ENCODE peak calls at places on chromosomes 7 and 10, in seven cellular contexts. V, C, E, Q, T, F and Z are unnamed samples.

GRCh38 chr7:122688385-122688998 is 10.4 kb downstream of the RNF133 start:
- DNase-seq in V (no peak), C (no peak), E (no peak), Q (no peak), T (no peak), F (no peak), Z (no peak)

GRCh38 chr7:134552105-134552504 is 3.2 kb downstream of the AKR1B15 start:
- DNase-seq in V (no peak), C (no peak), E (peak), Q (no peak), T (no peak), F (peak), Z (peak)

GRCh38 chr7:131524699-131525098 is 31.7 kb downstream of the PODXL start:
- DNase-seq in V (no peak), C (no peak), E (no peak), Q (no peak), T (no peak), F (no peak), Z (no peak)

GRCh38 chr10:43053825-43054224 is 23.0 kb upstream of the RET start:
- DNase-seq in V (no peak), C (no peak), E (no peak), Q (no peak), T (no peak), F (no peak), Z (no peak)

GRCh38 chr7:13047061-13047460 is 359.6 kb downstream of the ARL4A start:
- DNase-seq in V (no peak), C (no peak), E (no peak), Q (no peak), T (no peak), F (peak), Z (no peak)

GRCh38 chr10:673492-673891 is 16.0 kb downstream of the DIP2C start:
- DNase-seq in V (no peak), C (no peak), E (no peak), Q (no peak), T (no peak), F (no peak), Z (no peak)

GRCh38 chr10:78805176-78805575 is 263.6 kb upstream of the ZMIZ1 start:
- DNase-seq in V (no peak), C (no peak), E (no peak), Q (peak), T (no peak), F (peak), Z (peak)

GRCh38 chr7:101688183-101688831 is 59.2 kb upstream of the MYL10 start:
- DNase-seq in V (peak), C (peak), E (peak), Q (peak), T (peak), F (peak), Z (peak)

GRCh38 chr10:12483996-12484944 is 134.9 kb downstream of the CAMK1D start:
- DNase-seq in V (no peak), C (no peak), E (no peak), Q (no peak), T (no peak), F (no peak), Z (no peak)

GRCh38 chr10:62637249-62638061 is 167.1 kb upstream of the ADO start:
- DNase-seq in V (no peak), C (no peak), E (no peak), Q (peak), T (no peak), F (no peak), Z (peak)

GRCh38 chr7:21077602-21078001 is 290.9 kb upstream of the SP8 start:
- DNase-seq in V (no peak), C (no peak), E (no peak), Q (no peak), T (no peak), F (no peak), Z (no peak)

GRCh38 chr7:98399903-98400537 is 870 bp downstream of the BAIAP2L1 start:
- DNase-seq in V (peak), C (peak), E (peak), Q (peak), T (peak), F (peak), Z (peak)

GRCh38 chr10:79375321-79376077 is 28.2 kb downstream of the PPIF start:
- DNase-seq in V (peak), C (no peak), E (peak), Q (peak), T (no peak), F (peak), Z (peak)

GRCh38 chr7:129610709-129611245 is 743 bp upstream of the NRF1 start:
- DNase-seq in V (no peak), C (peak), E (no peak), Q (no peak), T (no peak), F (peak), Z (no peak)

GRCh38 chr7:142714375-142714774 is 34.9 kb upstream of the PRSS1 start:
- DNase-seq in V (no peak), C (no peak), E (no peak), Q (no peak), T (no peak), F (no peak), Z (no peak)

GRCh38 chr10:127132434-127132833 is 64.0 kb downstream of the INSYN2A start:
- DNase-seq in V (no peak), C (no peak), E (no peak), Q (no peak), T (no peak), F (no peak), Z (no peak)

GRCh38 chr10:27223964-27224363 is 16.6 kb downstream of the ACBD5 start:
- DNase-seq in V (no peak), C (no peak), E (peak), Q (peak), T (peak), F (peak), Z (peak)

GRCh38 chr10:70575486-70575873 is 27.1 kb downstream of the PRF1 start:
- DNase-seq in V (no peak), C (no peak), E (no peak), Q (no peak), T (no peak), F (no peak), Z (no peak)

DNA sequence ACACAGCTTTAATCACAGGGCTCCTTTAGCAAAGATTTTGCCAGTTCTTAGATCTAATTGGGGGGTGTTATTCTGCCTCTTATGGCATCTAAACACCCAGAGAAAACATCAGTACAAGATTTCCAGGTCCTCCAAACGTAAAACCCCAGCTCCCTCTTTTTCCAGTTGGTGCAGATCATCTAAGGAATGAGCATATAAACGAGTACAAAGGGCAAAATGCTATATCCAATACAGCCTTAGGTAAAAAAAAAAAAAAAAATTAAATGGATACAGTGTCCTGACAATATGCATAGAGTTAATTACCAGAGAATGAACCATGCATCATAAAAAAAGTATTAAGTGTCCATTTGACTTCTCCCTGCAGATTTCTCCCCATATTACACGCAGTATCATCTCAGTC is 50.3 kb downstream of the CCDC6 start:
- DNase-seq in V (no peak), C (no peak), E (no peak), Q (no peak), T (no peak), F (no peak), Z (no peak)
- H2BK5ac ChIP-seq in V (no peak), C (no peak), E (no peak), Q (no peak), T (no peak), F (no peak), Z (no peak)

DNA sequence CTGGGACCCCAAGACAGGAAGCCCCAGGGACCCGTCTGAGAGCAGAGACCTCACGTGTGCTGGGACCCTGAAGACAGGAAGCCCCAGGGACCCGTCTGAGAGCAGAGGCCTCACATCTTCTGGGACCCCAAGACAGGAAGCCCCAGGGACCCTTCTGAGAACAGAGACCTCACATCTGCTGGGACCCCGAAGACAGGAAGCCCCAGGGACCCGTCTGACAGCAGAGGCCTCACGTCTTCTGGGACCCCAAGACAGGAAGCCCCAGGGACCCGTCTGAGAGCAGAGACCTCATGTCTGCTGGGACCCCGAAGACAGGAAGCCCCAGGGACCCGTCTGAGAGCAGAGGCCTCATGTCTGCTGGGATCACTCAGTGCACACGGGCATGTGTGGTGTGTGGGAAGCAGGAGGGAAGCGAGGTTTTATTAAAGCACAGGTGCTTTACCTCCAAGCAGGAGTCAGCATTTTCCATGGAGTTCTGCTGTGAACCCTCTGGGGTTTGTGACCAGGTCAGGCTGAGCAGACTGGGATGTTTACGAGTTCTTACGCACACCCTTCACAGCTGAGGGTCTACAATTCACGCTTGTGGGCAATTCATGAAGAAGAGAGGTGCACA is 590.6 kb downstream of the DNAJB6 start:
- DNase-seq in V (no peak), C (no peak), E (no peak), Q (no peak), T (no peak), F (no peak), Z (no peak)
- H2BK5ac ChIP-seq in V (no peak), C (no peak), E (no peak), Q (no peak), T (no peak), F (no peak), Z (no peak)

DNA sequence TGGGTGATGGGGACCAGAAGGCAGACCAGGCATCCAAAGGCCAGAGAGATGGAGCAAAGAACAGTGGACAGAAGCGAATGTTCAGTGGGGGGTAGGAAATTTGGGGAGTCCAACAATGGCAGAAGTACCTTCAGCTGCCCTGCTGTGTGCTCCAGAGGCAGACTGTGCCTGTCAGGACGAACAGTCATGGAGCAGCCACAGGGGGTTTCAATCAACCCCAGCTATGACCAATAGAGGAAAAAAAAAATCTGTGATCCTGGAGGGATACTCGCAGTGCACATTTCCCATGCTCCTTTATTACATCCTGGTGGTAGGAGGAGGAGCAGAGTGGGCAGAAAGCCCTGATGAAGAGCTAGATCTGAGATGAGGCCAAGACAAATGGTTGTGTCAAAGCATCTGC is 201.7 kb downstream of the GRID1 start:
- DNase-seq in V (no peak), C (no peak), E (no peak), Q (no peak), T (no peak), F (no peak), Z (no peak)
- H2BK5ac ChIP-seq in V (no peak), C (no peak), E (no peak), Q (no peak), T (no peak), F (no peak), Z (no peak)

GRCh38 chr10:114623155-114623554 is 34.9 kb downstream of the ABLIM1 start:
- DNase-seq in V (no peak), C (no peak), E (no peak), Q (no peak), T (no peak), F (no peak), Z (no peak)
- H2BK5ac ChIP-seq in V (peak), C (no peak), E (no peak), Q (peak), T (no peak), F (no peak), Z (peak)

DNA sequence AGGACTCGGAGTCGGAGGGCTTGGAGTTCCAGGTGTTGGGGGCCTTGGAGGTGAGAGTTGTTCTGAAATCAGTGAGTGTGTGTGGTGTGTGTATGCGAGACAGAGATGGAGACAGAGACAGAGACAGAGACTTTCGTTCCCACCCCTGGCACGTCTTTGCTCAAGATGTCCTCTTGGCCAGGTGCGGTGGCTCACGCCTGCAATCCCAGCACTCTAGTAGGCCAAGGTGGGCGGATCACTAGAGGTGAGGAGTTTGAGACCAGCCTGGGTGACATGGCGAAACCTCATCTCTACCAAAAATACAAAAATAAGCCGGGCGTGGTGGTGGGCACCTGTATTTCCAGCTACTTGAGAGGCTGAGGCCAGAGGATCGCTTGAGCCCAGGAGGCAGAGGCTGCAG is 20.0 kb upstream of the LIMK1 start:
- DNase-seq in V (no peak), C (no peak), E (no peak), Q (no peak), T (no peak), F (no peak), Z (no peak)
- H2BK5ac ChIP-seq in V (no peak), C (no peak), E (no peak), Q (no peak), T (no peak), F (no peak), Z (no peak)

GRCh38 chr10:18561861-18562551 is 89.4 kb downstream of the NSUN6 start:
- DNase-seq in V (no peak), C (no peak), E (no peak), Q (no peak), T (no peak), F (peak), Z (no peak)
- H2BK5ac ChIP-seq in V (no peak), C (no peak), E (no peak), Q (no peak), T (no peak), F (no peak), Z (peak)

GRCh38 chr10:46301056-46301645 is 14.4 kb downstream of the ANTXRL start:
- DNase-seq in V (peak), C (no peak), E (no peak), Q (no peak), T (no peak), F (no peak), Z (no peak)
- H2BK5ac ChIP-seq in V (no peak), C (no peak), E (no peak), Q (no peak), T (no peak), F (no peak), Z (no peak)

GRCh38 chr10:122158362-122158761 is 112.7 kb upstream of the BTBD16 start:
- DNase-seq in V (no peak), C (no peak), E (no peak), Q (no peak), T (no peak), F (no peak), Z (no peak)
- H2BK5ac ChIP-seq in V (no peak), C (no peak), E (no peak), Q (no peak), T (no peak), F (no peak), Z (no peak)

DNA sequence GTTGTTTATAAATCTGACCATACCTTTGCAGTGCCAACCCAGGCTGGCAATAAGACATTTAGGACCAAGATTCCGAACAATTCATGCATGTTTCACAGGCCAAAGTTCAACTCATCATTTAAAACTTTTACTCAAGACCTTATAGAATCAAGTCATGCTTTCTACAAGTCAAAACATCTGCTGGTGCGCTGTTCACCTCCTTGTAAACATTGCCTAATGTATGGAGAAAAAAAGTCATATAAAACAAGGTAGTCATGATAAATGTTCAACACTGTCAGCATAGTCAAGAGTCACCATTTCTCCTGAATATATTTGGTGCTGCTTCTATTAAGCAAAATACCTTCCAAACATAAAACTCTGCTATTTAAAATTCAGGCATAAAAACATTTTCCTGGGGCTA is 42.1 kb upstream of the AHR start:
- DNase-seq in V (no peak), C (no peak), E (no peak), Q (no peak), T (no peak), F (no peak), Z (no peak)
- H2BK5ac ChIP-seq in V (no peak), C (no peak), E (no peak), Q (no peak), T (no peak), F (no peak), Z (no peak)

DNA sequence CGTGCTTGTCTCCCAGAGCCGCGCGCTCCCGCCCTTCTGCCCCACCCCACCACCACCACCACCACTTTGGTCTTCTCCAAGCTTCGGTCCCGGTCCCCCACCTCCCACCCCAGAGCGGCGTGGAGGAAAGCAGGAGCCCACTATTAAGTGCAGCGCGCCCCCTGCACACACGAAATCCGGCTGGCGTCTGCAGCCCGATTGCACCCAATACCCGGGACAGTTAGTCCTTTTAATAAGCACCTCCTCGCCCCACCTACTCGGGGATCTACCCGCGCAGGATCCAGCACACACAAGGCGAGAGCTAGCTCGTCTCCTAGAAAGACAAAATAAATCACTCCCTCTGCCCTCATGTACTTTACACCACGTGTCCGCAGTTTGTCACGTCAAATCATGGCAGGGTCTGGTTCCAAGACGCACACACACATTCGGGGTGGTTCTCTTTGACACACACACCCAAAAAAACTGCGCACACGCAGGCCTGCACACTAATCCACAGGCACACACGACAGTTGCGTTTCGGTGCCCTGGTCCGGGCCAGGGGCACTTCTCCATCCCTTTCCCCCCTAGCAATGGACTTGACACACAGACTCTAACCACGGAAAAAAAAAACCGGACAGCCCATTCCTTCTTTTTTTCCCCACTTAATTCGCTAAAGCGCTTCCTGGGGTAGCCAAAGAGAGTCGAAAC is 1.6 kb downstream of the SFMBT2 start:
- DNase-seq in V (no peak), C (no peak), E (peak), Q (peak), T (no peak), F (peak), Z (no peak)
- H2BK5ac ChIP-seq in V (peak), C (no peak), E (no peak), Q (no peak), T (no peak), F (no peak), Z (no peak)